ENCODE peak calls at places on chromosome 12, in four cellular contexts. X is ascending aorta, R is T-helper 2 cell, H is anterior cingulate cortex. B is an unnamed sample.

GRCh38 chr12:83408841-83409240 is 722.1 kb downstream of the TMTC2 start:
- DNase-seq in H (no peak), R (no peak), X (no peak), B (no peak)

GRCh38 chr12:124259168-124260066 is 35.5 kb upstream of the RFLNA start:
- DNase-seq in H (no peak), X (no peak), R (no peak), B (no peak)

GRCh38 chr12:4734625-4735196 is 14.5 kb downstream of the GALNT8 start:
- DNase-seq in R (no peak), X (no peak), H (no peak), B (no peak)

GRCh38 chr12:81450920-81451739 is 308.0 kb downstream of the PPFIA2 start:
- DNase-seq in H (no peak), X (no peak), R (no peak), B (peak; percentile 82)

GRCh38 chr12:45994736-45995135 is 4.4 kb upstream of the SCAF11 start:
- DNase-seq in R (no peak), H (peak; percentile 56), X (no peak), B (no peak)

GRCh38 chr12:15534870-15535269 is 212.6 kb downstream of the PTPRO start:
- DNase-seq in H (no peak), R (no peak), X (no peak), B (no peak)

GRCh38 chr12:128727999-128728398 is 95.8 kb downstream of the SLC15A4 start:
- DNase-seq in X (no peak), R (no peak), H (no peak), B (peak; percentile 99)

GRCh38 chr12:46494424-46494823 is 121.9 kb upstream of the SLC38A2 start:
- DNase-seq in H (no peak), R (no peak), X (no peak), B (peak; percentile 86)

GRCh38 chr12:8603858-8604257 is 8.8 kb downstream of the AICDA start:
- DNase-seq in X (no peak), R (no peak), H (no peak), B (peak; percentile 20)

GRCh38 chr12:71746983-71747611 is 7.6 kb upstream of the RAB21 start:
- DNase-seq in R (peak; percentile 7), X (no peak), H (peak; percentile 14), B (peak; percentile 77)

GRCh38 chr12:4286771-4287317 is 13.3 kb downstream of the CCND2 start:
- DNase-seq in R (no peak), H (no peak), X (no peak), B (no peak)

GRCh38 chr12:72010365-72010764 is 71.7 kb downstream of the TPH2 start:
- DNase-seq in X (no peak), R (no peak), H (no peak), B (no peak)